ENCODE peak calls at places on chromosomes 11 and 22, in ten cellular contexts. G is lung, V is mammary epithelial cell, W is GM23338, B is brain microvascular endothelial cell, Y is fibroblast of lung, T is A549, I is tibial artery, R is Panc1, S is uterus. J is an unnamed sample.

GRCh38 chr11:88175707-88176066 is 444 bp upstream of the RAB38 start:
- DNase-seq in G (no peak), V (no peak), W (peak), B (no peak), Y (peak), T (no peak), I (no peak), R (no peak), S (no peak), J (no peak)

GRCh38 chr11:67382481-67383136 is 9.2 kb upstream of the RAD9A start:
- DNase-seq in G (peak), V (peak), W (peak), B (peak), Y (peak), T (peak), I (peak), R (peak), S (peak), J (peak)

GRCh38 chr22:17785185-17786184 is 11.2 kb upstream of the BID start:
- DNase-seq in G (peak), V (peak), W (peak), B (no peak), Y (peak), T (peak), I (peak), R (peak), S (no peak), J (peak)

GRCh38 chr22:44127353-44127752 is 53.4 kb upstream of the PARVG start:
- DNase-seq in G (no peak), V (no peak), W (no peak), B (no peak), Y (no peak), T (no peak), I (peak), R (no peak), S (no peak), J (no peak)

GRCh38 chr22:49152146-49152929 is 675.3 kb downstream of the BRD1 start:
- DNase-seq in G (no peak), V (no peak), W (no peak), B (no peak), Y (no peak), T (no peak), I (no peak), R (no peak), S (no peak), J (no peak)

GRCh38 chr11:6925636-6926207 is 504 bp upstream of the ZNF215 start:
- DNase-seq in G (no peak), V (peak), W (peak), B (no peak), Y (no peak), T (no peak), I (no peak), R (peak), S (no peak), J (no peak)

GRCh38 chr22:17867160-17867785 is 93.0 kb upstream of the BID start:
- DNase-seq in G (no peak), V (no peak), W (no peak), B (no peak), Y (no peak), T (no peak), I (peak), R (no peak), S (peak), J (no peak)

GRCh38 chr22:29503811-29504372 is 23.9 kb downstream of the NEFH start:
- DNase-seq in G (no peak), V (no peak), W (no peak), B (peak), Y (peak), T (peak), I (peak), R (no peak), S (peak), J (no peak)

GRCh38 chr22:41330169-41330568 is 28.8 kb downstream of the ZC3H7B start:
- DNase-seq in G (no peak), V (no peak), W (no peak), B (no peak), Y (no peak), T (no peak), I (no peak), R (no peak), S (no peak), J (no peak)

GRCh38 chr11:128291835-128292234 is 295.5 kb downstream of the ETS1 start:
- DNase-seq in G (no peak), V (no peak), W (no peak), B (no peak), Y (no peak), T (no peak), I (no peak), R (no peak), S (no peak), J (peak)

GRCh38 chr11:44877908-44878459 is 72.7 kb downstream of the TP53I11 start:
- DNase-seq in G (no peak), V (no peak), W (peak), B (no peak), Y (no peak), T (no peak), I (no peak), R (no peak), S (peak), J (no peak)

GRCh38 chr11:90434858-90435257 is 212.0 kb upstream of the CHORDC1 start:
- DNase-seq in G (no peak), V (peak), W (peak), B (peak), Y (peak), T (peak), I (no peak), R (no peak), S (no peak), J (no peak)

GRCh38 chr11:59770869-59771268 is 15.7 kb downstream of the STX3 start:
- DNase-seq in G (no peak), V (no peak), W (no peak), B (no peak), Y (no peak), T (no peak), I (no peak), R (no peak), S (no peak), J (no peak)

GRCh38 chr11:37184371-37184770 is 586.3 kb upstream of the RAG2 start:
- DNase-seq in G (no peak), V (no peak), W (no peak), B (no peak), Y (no peak), T (no peak), I (no peak), R (no peak), S (no peak), J (no peak)

GRCh38 chr11:102589047-102589459 is 36.1 kb downstream of the MMP20 start:
- DNase-seq in G (no peak), V (no peak), W (no peak), B (no peak), Y (no peak), T (no peak), I (no peak), R (no peak), S (no peak), J (peak)

GRCh38 chr11:75789521-75789920 is 20.9 kb downstream of the DGAT2 start:
- DNase-seq in G (no peak), V (no peak), W (no peak), B (no peak), Y (no peak), T (no peak), I (no peak), R (no peak), S (no peak), J (no peak)

GRCh38 chr11:2858995-2859705 is 26.4 kb downstream of the CDKN1C start:
- DNase-seq in G (no peak), V (no peak), W (no peak), B (no peak), Y (no peak), T (no peak), I (no peak), R (no peak), S (no peak), J (no peak)

GRCh38 chr11:15692739-15693138 is 578.0 kb downstream of the INSC start:
- DNase-seq in G (no peak), V (peak), W (no peak), B (peak), Y (no peak), T (no peak), I (no peak), R (no peak), S (no peak), J (no peak)

GRCh38 chr11:130180491-130180890 is 20.9 kb downstream of the ST14 start:
- DNase-seq in G (no peak), V (peak), W (no peak), B (no peak), Y (peak), T (no peak), I (no peak), R (no peak), S (no peak), J (no peak)

GRCh38 chr11:61273151-61274078 is 21.7 kb downstream of the VWCE start:
- DNase-seq in G (peak), V (peak), W (no peak), B (no peak), Y (no peak), T (no peak), I (no peak), R (no peak), S (no peak), J (no peak)

GRCh38 chr11:6771926-6772898 is at the start of gene OR2AG2:
- DNase-seq in G (no peak), V (no peak), W (no peak), B (no peak), Y (no peak), T (no peak), I (peak), R (no peak), S (no peak), J (no peak)

GRCh38 chr11:108289699-108290098 is 66.8 kb downstream of the ATM start:
- DNase-seq in G (no peak), V (no peak), W (no peak), B (no peak), Y (no peak), T (no peak), I (no peak), R (no peak), S (no peak), J (no peak)

GRCh38 chr11:69209936-69210659 is 54.4 kb downstream of the SMIM38 start:
- DNase-seq in G (no peak), V (no peak), W (no peak), B (no peak), Y (no peak), T (no peak), I (no peak), R (no peak), S (no peak), J (no peak)

GRCh38 chr22:45478108-45478771 is 24.4 kb upstream of the FBLN1 start:
- DNase-seq in G (no peak), V (no peak), W (no peak), B (peak), Y (peak), T (peak), I (no peak), R (peak), S (peak), J (no peak)

GRCh38 chr11:116856423-116856822 is 19.0 kb upstream of the APOA1 start:
- DNase-seq in G (no peak), V (no peak), W (no peak), B (no peak), Y (no peak), T (no peak), I (no peak), R (no peak), S (no peak), J (no peak)

DNA sequence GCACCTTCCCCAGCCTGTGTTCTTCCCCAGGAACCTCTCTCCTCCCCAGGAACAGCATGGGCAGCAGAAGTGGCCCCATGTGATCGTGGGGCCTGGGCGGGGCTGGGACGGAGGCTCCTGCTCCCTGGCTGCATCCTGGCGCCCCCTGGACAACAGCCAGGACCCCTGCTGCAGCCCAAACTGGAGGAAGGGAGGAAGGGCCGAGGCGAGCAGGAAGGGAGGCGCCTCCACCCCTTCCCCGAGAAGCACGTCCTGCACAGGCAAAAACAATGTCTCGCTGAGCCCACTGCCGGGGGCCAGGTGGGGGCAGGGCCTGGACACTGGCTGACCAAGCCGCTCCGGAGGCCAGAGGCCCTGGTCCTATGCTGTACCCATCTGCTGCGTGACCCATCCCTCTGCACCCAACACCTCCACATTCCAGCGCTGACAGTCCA is 15.0 kb upstream of the MFNG start:
- DNase-seq in G (no peak), V (no peak), W (no peak), B (no peak), Y (no peak), T (peak), I (no peak), R (no peak), S (no peak), J (no peak)
- H3K27ac ChIP-seq in G (peak), V (no peak), W (no peak), B (peak), Y (no peak), T (peak), I (no peak), R (peak), S (no peak), J (no peak)

DNA sequence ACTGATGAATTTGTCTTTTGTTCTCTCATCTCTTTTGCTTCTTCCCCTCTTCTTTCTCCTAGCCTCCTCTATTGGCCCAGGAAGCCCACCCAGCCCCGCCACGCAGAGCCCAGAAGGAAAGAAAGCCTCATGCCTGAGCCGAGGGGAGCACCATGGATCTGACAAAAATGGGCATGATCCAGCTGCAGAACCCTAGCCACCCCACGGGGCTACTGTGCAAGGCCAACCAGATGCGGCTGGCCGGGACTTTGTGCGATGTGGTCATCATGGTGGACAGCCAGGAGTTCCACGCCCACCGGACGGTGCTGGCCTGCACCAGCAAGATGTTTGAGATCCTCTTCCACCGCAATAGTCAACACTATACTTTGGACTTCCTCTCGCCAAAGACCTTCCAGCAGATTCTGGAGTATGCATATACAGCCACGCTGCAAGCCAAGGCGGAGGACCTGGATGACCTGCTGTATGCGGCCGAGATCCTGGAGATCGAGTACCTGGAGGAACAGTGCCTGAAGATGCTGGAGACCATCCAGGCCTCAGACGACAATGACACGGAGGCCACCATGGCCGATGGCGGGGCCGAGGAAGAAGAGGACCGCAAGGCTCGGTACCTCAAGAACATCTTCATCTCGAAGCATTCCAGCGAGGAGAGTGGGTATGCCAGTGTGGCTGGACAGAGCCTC is 3.8 kb downstream of the ZBTB16 start:
- DNase-seq in G (no peak), V (no peak), W (no peak), B (no peak), Y (no peak), T (no peak), I (no peak), R (no peak), S (no peak), J (no peak)
- H3K27ac ChIP-seq in G (peak), V (no peak), W (no peak), B (no peak), Y (no peak), T (no peak), I (peak), R (no peak), S (peak), J (no peak)

GRCh38 chr11:62921573-62922188 is 518 bp upstream of the CHRM1 start:
- DNase-seq in G (no peak), V (no peak), W (no peak), B (peak), Y (no peak), T (no peak), I (no peak), R (no peak), S (no peak), J (no peak)
- H3K27ac ChIP-seq in G (peak), V (no peak), W (no peak), B (no peak), Y (no peak), T (no peak), I (no peak), R (no peak), S (no peak), J (no peak)

GRCh38 chr11:85771568-85771967 is 39.4 kb downstream of the SYTL2 start:
- DNase-seq in G (no peak), V (no peak), W (no peak), B (no peak), Y (no peak), T (no peak), I (no peak), R (no peak), S (no peak), J (no peak)

GRCh38 chr11:85769758-85770157 is 41.2 kb downstream of the SYTL2 start:
- DNase-seq in G (no peak), V (no peak), W (no peak), B (no peak), Y (no peak), T (no peak), I (no peak), R (no peak), S (no peak), J (no peak)

GRCh38 chr11:85774256-85775097 is 36.5 kb downstream of the SYTL2 start:
- DNase-seq in G (no peak), V (no peak), W (no peak), B (no peak), Y (no peak), T (no peak), I (no peak), R (no peak), S (no peak), J (no peak)

GRCh38 chr11:85768473-85769146 is 42.3 kb downstream of the SYTL2 start:
- DNase-seq in G (no peak), V (no peak), W (no peak), B (no peak), Y (no peak), T (no peak), I (no peak), R (no peak), S (no peak), J (no peak)

GRCh38 chr11:85772700-85773099 is 38.2 kb downstream of the SYTL2 start:
- DNase-seq in G (no peak), V (no peak), W (peak), B (no peak), Y (peak), T (no peak), I (no peak), R (no peak), S (no peak), J (no peak)
- H3K27ac ChIP-seq in G (peak), V (no peak), W (no peak), B (no peak), Y (peak), T (no peak), I (peak), R (no peak), S (peak), J (no peak)

GRCh38 chr22:20868225-20868944 is 9.6 kb downstream of the SNAP29 start:
- DNase-seq in G (no peak), V (no peak), W (no peak), B (no peak), Y (peak), T (no peak), I (no peak), R (no peak), S (no peak), J (no peak)
- H3K27ac ChIP-seq in G (peak), V (no peak), W (no peak), B (no peak), Y (peak), T (no peak), I (peak), R (no peak), S (peak), J (no peak)

GRCh38 chr11:63918576-63919171 is 1.7 kb upstream of the RCOR2 start:
- DNase-seq in G (no peak), V (no peak), W (peak), B (no peak), Y (peak), T (no peak), I (no peak), R (no peak), S (no peak), J (no peak)

GRCh38 chr11:63917685-63918523 is 940 bp upstream of the RCOR2 start:
- DNase-seq in G (no peak), V (no peak), W (peak), B (no peak), Y (peak), T (peak), I (peak), R (no peak), S (peak), J (peak)

GRCh38 chr11:63920870-63921417 is 4.0 kb upstream of the RCOR2 start:
- DNase-seq in G (no peak), V (no peak), W (peak), B (no peak), Y (no peak), T (no peak), I (no peak), R (no peak), S (no peak), J (no peak)

GRCh38 chr11:63920126-63920869 is 3.3 kb upstream of the RCOR2 start:
- DNase-seq in G (peak), V (no peak), W (peak), B (no peak), Y (peak), T (no peak), I (peak), R (no peak), S (no peak), J (no peak)

DNA sequence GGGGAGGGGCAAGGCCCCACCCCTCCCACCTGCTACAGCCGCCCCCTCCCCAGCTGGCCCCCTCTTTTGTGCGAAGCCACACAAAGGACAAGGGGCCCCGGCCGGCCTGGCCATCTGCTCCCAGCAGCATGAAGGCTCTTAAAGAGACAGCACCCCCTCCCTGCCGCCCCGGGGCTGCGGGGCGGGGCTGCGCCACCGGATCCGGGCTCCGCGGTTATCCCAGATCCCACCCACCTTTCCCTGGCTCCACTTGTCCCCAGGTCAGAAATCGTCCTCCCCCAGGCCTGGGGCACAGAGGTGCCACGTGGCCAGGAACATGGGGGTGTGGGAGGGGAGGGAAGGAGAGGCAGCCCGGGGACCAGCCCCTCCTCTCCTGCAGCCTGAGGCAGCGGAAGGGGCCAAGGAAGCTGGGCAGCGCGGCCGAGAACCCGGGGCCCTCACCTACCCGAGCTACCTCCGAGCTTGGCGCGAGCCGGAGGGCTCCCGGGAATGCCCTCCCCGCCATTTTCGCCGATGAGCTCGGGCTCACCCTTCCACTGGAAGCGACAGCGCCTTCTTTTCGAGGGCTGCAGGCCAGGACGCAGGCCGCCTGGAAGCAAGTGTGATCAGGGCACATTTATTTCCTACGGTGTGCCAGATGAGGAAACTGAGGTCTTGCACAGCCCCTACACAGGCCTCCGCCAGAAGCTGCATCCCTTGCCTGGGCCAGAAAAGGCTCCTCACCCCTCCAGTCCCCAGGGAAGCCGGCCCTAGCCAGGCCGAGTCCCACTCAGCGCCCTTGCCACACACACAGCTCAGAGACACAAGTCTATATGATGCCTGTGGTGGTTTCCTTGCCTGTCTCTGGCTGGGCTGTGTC is 2.5 kb upstream of the RCOR2 start:
- DNase-seq in G (no peak), V (no peak), W (peak), B (no peak), Y (peak), T (no peak), I (no peak), R (no peak), S (no peak), J (no peak)
- H3K27ac ChIP-seq in G (no peak), V (no peak), W (peak), B (no peak), Y (no peak), T (peak), I (peak), R (peak), S (peak), J (no peak)

GRCh38 chr22:42636506-42636905 is 3.9 kb downstream of the ATP5MGL start:
- DNase-seq in G (no peak), V (no peak), W (no peak), B (no peak), Y (no peak), T (no peak), I (no peak), R (no peak), S (no peak), J (no peak)
- H3K27ac ChIP-seq in G (no peak), V (peak), W (no peak), B (no peak), Y (peak), T (peak), I (peak), R (no peak), S (peak), J (no peak)

GRCh38 chr22:39610766-39611165 is 40.2 kb downstream of the CACNA1I start:
- DNase-seq in G (no peak), V (no peak), W (no peak), B (no peak), Y (no peak), T (no peak), I (no peak), R (no peak), S (no peak), J (no peak)

GRCh38 chr22:39611360-39611759 is 40.8 kb downstream of the CACNA1I start:
- DNase-seq in G (no peak), V (no peak), W (no peak), B (no peak), Y (no peak), T (no peak), I (no peak), R (no peak), S (no peak), J (no peak)

GRCh38 chr22:39614442-39614841 is 43.9 kb downstream of the CACNA1I start:
- DNase-seq in G (no peak), V (no peak), W (peak), B (no peak), Y (no peak), T (no peak), I (no peak), R (no peak), S (no peak), J (no peak)

GRCh38 chr22:39613549-39613921 is 43.0 kb downstream of the CACNA1I start:
- DNase-seq in G (no peak), V (no peak), W (no peak), B (no peak), Y (no peak), T (no peak), I (no peak), R (no peak), S (no peak), J (no peak)

GRCh38 chr22:39612811-39613548 is 42.4 kb downstream of the CACNA1I start:
- DNase-seq in G (no peak), V (no peak), W (no peak), B (no peak), Y (no peak), T (no peak), I (no peak), R (no peak), S (no peak), J (peak)
- H3K27ac ChIP-seq in G (no peak), V (no peak), W (no peak), B (no peak), Y (no peak), T (no peak), I (no peak), R (no peak), S (no peak), J (peak)